ENCODE peak calls at places on chromosomes 4 and X, in five cellular contexts. L is mucosa of descending colon; I is fibroblast of pulmonary artery; Z is CD8-positive, alpha-beta T cell; C is psoas muscle. H is an unnamed sample.

GRCh38 chrX:17814557-17814956 is 46.5 kb downstream of the RAI2 start:
- DNase-seq in L (no peak), I (peak; percentile 3), Z (no peak), C (no peak), H (no peak)

GRCh38 chr4:39357002-39357401 is 9.2 kb downstream of the RFC1 start:
- DNase-seq in L (no peak), I (no peak), Z (no peak), C (no peak), H (no peak)

GRCh38 chrX:108032944-108033343 is 11.9 kb upstream of the VSIG1 start:
- DNase-seq in L (no peak), I (no peak), Z (no peak), C (no peak), H (no peak)

GRCh38 chrX:46791927-46792825 is 33.3 kb upstream of the SLC9A7 start:
- DNase-seq in L (no peak), I (peak; percentile 91), Z (no peak), C (no peak), H (no peak)

GRCh38 chrX:66863721-66864120 is 224.8 kb upstream of the EDA2R start:
- DNase-seq in L (no peak), I (no peak), Z (no peak), C (no peak), H (no peak)

GRCh38 chr4:84994280-84994679 is 27.8 kb upstream of the WDFY3 start:
- DNase-seq in L (no peak), I (peak; percentile 27), Z (no peak), C (no peak), H (no peak)

GRCh38 chr4:7892212-7893019 is 47.2 kb downstream of the AFAP1 start:
- DNase-seq in L (no peak), I (peak; percentile 89), Z (no peak), C (no peak), H (peak; percentile 50)

GRCh38 chr4:17526695-17527477 is 11.9 kb downstream of the CLRN2 start:
- DNase-seq in L (no peak), I (no peak), Z (no peak), C (no peak), H (no peak)

GRCh38 chrX:140190441-140191108 is 225.3 kb upstream of the CXorf66 start:
- DNase-seq in L (no peak), I (peak; percentile 7), Z (no peak), C (no peak), H (no peak)

GRCh38 chr4:146520894-146521542 is 722 bp downstream of the SLC10A7 start:
- DNase-seq in L (no peak), I (peak; percentile 65), Z (peak; percentile 4), C (no peak), H (no peak)

GRCh38 chr4:24988776-24989175 is 42.0 kb downstream of the LGI2 start:
- DNase-seq in L (no peak), I (peak; percentile 77), Z (no peak), C (no peak), H (no peak)

GRCh38 chr4:30396772-30397475 is 323.2 kb upstream of the PCDH7 start:
- DNase-seq in L (no peak), I (peak; percentile 86), Z (no peak), C (no peak), H (no peak)

GRCh38 chrX:44954562-44954961 is 81.6 kb downstream of the KDM6A start:
- DNase-seq in L (no peak), I (no peak), Z (no peak), C (no peak), H (no peak)

GRCh38 chr4:118351851-118352827 is 664 bp downstream of the PRSS12 start:
- DNase-seq in L (peak; percentile 74), I (peak; percentile 13), Z (no peak), C (peak; percentile 22), H (no peak)

GRCh38 chrX:44344194-44344593 is 722 bp upstream of the EFHC2 start:
- DNase-seq in L (peak; percentile 64), I (no peak), Z (peak; percentile 44), C (peak; percentile 12), H (peak; percentile 15)

GRCh38 chrX:1911401-1912131 is 296.7 kb downstream of the ASMT start:
- DNase-seq in L (no peak), I (no peak), Z (no peak), C (no peak), H (no peak)

GRCh38 chr4:168383510-168383909 is 65.0 kb upstream of the DDX60 start:
- DNase-seq in L (no peak), I (no peak), Z (no peak), C (no peak), H (no peak)

GRCh38 chrX:75038925-75039324 is 113.7 kb upstream of the NEXMIF start:
- DNase-seq in L (no peak), I (peak; percentile 46), Z (no peak), C (no peak), H (no peak)

GRCh38 chrX:155857561-155857960 is 23.6 kb upstream of the VAMP7 start:
- DNase-seq in L (no peak), I (peak; percentile 13), Z (no peak), C (no peak), H (no peak)

GRCh38 chr4:121764702-121765367 is at the start of gene SMIM43:
- DNase-seq in L (no peak), I (peak; percentile 20), Z (no peak), C (no peak), H (no peak)

GRCh38 chr4:20615492-20616136 is 84.6 kb upstream of the PACRGL start:
- DNase-seq in L (no peak), I (peak; percentile 29), Z (no peak), C (no peak), H (no peak)

GRCh38 chrX:39950035-39950688 is 147.6 kb downstream of the BCOR start:
- DNase-seq in L (no peak), I (no peak), Z (no peak), C (no peak), H (no peak)

GRCh38 chr4:85824166-85824945 is 349.4 kb downstream of the ARHGAP24 start:
- DNase-seq in L (no peak), I (no peak), Z (no peak), C (no peak), H (no peak)

GRCh38 chr4:37451646-37452045 is 207.1 kb downstream of the NWD2 start:
- DNase-seq in L (no peak), I (no peak), Z (no peak), C (no peak), H (no peak)

GRCh38 chrX:111543212-111543762 is 31.8 kb downstream of the SERTM2 start:
- DNase-seq in L (no peak), I (no peak), Z (no peak), C (no peak), H (no peak)

GRCh38 chr4:88857588-88857987 is 160.0 kb upstream of the NAP1L5 start:
- DNase-seq in L (no peak), I (no peak), Z (no peak), C (no peak), H (no peak)

GRCh38 chr4:139857021-139857420 is 191.4 kb downstream of the MGST2 start:
- DNase-seq in L (no peak), I (no peak), Z (no peak), C (no peak), H (no peak)

DNA sequence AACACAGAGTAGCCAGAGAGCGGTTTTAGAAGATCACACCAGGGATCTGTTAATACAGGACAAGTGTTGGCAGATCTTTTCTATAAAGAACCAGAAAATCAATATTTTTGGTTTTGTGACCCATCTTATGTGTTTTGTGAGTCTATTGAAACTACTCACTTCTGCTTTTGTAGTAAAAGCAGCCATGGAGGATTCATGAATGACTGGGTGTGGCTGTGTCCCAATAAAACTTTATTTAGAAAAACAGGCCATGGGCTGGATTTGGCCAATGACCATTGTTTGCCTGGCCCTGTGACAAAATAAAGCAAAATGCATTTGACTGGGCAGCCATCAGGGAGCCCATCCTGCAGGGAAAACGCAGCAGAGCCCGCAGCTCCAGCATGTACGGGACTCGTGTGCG is 99.9 kb upstream of the ADRA2C start:
- DNase-seq in L (no peak), I (no peak), Z (no peak), C (no peak), H (no peak)
- H3K4me3 ChIP-seq in L (no peak overlapping the region), I (no peak overlapping the region), Z (no peak overlapping the region), C (no peak overlapping the region), H (no peak overlapping the region)

GRCh38 chr4:158171456-158171790 is 1.4 kb downstream of the GASK1B start:
- DNase-seq in L (no peak), I (no peak), Z (no peak), C (no peak), H (no peak)

GRCh38 chr4:158169516-158169915 is 3.3 kb downstream of the GASK1B start:
- DNase-seq in L (no peak), I (no peak), Z (no peak), C (no peak), H (no peak)

GRCh38 chr4:158170691-158171455 is 2.0 kb downstream of the GASK1B start:
- DNase-seq in L (peak; percentile 64), I (peak; percentile 60), Z (no peak), C (peak; percentile 74), H (peak; percentile 88)

GRCh38 chr4:158168606-158169005 is 4.2 kb downstream of the GASK1B start:
- DNase-seq in L (no peak), I (no peak), Z (no peak), C (no peak), H (no peak)

DNA sequence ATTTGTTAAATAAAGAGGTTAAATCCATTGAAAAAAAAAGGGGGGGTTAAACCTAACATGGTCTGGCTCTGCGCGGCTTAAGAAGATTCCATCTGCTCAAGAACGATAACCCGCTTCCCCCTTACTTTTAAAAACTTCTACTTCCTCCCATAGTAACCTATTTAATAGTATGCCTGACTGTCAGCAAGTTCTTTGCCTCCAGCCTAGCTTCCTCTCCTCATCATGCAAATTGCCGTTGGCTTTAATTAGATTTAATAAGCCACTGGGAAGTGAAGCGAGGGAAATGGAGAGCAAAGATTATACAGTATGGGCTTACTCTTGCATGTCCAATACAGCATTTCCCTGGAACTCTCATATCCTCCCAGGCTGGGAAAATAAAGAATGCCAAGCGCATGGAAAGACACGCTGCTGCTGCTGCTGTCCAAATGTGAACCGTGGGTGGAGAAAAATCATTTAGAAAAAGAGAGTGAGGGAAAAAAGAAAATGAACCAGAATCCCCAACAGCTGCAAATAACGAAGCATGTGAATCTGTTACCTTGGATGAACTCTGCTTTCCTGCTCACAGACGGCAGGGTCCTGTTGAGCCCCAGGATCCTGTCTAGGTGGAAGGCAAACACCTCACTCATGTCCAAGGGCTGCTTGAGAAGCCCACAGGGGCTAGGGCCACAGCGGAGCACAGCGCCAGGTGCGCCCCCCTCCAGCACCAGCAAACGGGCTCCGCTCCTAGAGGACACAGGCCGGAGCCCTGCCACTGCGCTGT is 2.7 kb downstream of the GASK1B start:
- DNase-seq in L (no peak), I (peak; percentile 57), Z (no peak), C (no peak), H (no peak)
- H3K4me3 ChIP-seq in L (no peak overlapping the region), I (peak overlapping the region; percentile 74), Z (no peak overlapping the region), C (peak overlapping the region; percentile 65), H (peak overlapping the region; percentile 61)

GRCh38 chr4:153438916-153439756 is 27.0 kb upstream of the TMEM131L start:
- DNase-seq in L (no peak), I (no peak), Z (no peak), C (no peak), H (no peak)
- H3K4me3 ChIP-seq in L (no peak overlapping the region), I (no peak overlapping the region), Z (peak overlapping the region; percentile 47), C (peak overlapping the region; percentile 65), H (no peak overlapping the region)

DNA sequence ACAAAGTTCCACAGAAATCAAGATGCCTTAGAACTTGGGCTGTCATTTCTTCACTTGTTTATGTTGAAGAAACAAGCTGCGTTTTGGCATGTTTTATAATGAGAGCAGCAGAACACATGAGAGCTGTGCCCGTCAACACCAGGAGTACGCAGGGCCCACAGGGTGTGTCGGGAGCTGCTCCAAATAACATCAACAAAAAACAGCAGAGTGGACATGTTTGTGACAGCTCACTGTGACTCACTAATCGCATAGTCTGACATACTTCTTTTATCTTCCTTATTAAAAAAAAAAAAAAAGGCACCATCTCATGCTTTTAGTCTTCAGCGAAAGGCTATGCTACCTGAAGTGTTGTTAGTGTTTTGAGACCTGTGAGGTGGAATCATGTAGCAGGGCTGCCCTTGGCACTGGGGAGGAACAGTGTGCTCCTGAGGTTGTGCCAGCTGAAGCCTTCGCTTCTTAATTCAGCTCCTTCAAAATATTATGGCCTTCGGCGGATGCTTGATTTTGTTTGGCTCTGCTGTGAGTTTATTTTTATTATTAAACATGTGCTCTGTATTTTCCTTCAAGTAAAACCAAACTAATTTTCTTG is 32.8 kb downstream of the FHDC1 start:
- DNase-seq in L (no peak), I (no peak), Z (no peak), C (no peak), H (no peak)
- H3K4me3 ChIP-seq in L (no peak overlapping the region), I (no peak overlapping the region), Z (no peak overlapping the region), C (no peak overlapping the region), H (no peak overlapping the region)